ENCODE peak calls at places on chromosomes 7 and 10, in nine cellular contexts. One of them, this sample, is unnamed.

GRCh38 chr10:106711313-106711906 is 453.1 kb downstream of the SORCS1 start:
- DNase-seq in neural progenitor cell: peak; percentile 41
- DNase-seq in HCT116: peak; percentile 6
- DNase-seq in hepatocyte: peak; percentile 65
- DNase-seq in SK-N-SH: peak; percentile 46
- DNase-seq in OCI-LY7: peak; percentile 49
- DNase-seq in GM23338: peak; percentile 82
- DNase-seq in PC-3: peak; percentile 42
- DNase-seq in MM.1S: peak; percentile 34
- DNase-seq in this sample: peak; percentile 28

GRCh38 chr10:129605986-129606518 is 139.0 kb downstream of the MGMT start:
- DNase-seq in neural progenitor cell: no peak
- DNase-seq in HCT116: no peak
- DNase-seq in hepatocyte: no peak
- DNase-seq in SK-N-SH: no peak
- DNase-seq in OCI-LY7: no peak
- DNase-seq in GM23338: no peak
- DNase-seq in PC-3: no peak
- DNase-seq in MM.1S: no peak
- DNase-seq in this sample: no peak

GRCh38 chr10:3046941-3047621 is 20.3 kb upstream of the PFKP start:
- DNase-seq in neural progenitor cell: peak; percentile 25
- DNase-seq in HCT116: no peak
- DNase-seq in hepatocyte: no peak
- DNase-seq in SK-N-SH: no peak
- DNase-seq in OCI-LY7: no peak
- DNase-seq in GM23338: no peak
- DNase-seq in PC-3: no peak
- DNase-seq in MM.1S: no peak
- DNase-seq in this sample: no peak

GRCh38 chr7:31111109-31111451 is 59.0 kb downstream of the ADCYAP1R1 start:
- DNase-seq in neural progenitor cell: no peak
- DNase-seq in HCT116: no peak
- DNase-seq in hepatocyte: no peak
- DNase-seq in SK-N-SH: no peak
- DNase-seq in OCI-LY7: no peak
- DNase-seq in GM23338: no peak
- DNase-seq in PC-3: no peak
- DNase-seq in MM.1S: no peak
- DNase-seq in this sample: no peak

GRCh38 chr10:6763417-6763816 is 183.3 kb upstream of the PRKCQ start:
- DNase-seq in neural progenitor cell: no peak
- DNase-seq in HCT116: no peak
- DNase-seq in hepatocyte: no peak
- DNase-seq in SK-N-SH: no peak
- DNase-seq in OCI-LY7: no peak
- DNase-seq in GM23338: peak; percentile 48
- DNase-seq in PC-3: no peak
- DNase-seq in MM.1S: no peak
- DNase-seq in this sample: no peak

GRCh38 chr10:106189254-106189653 is 975.3 kb downstream of the SORCS1 start:
- DNase-seq in neural progenitor cell: peak; percentile 66
- DNase-seq in HCT116: no peak
- DNase-seq in hepatocyte: peak; percentile 64
- DNase-seq in SK-N-SH: peak; percentile 20
- DNase-seq in OCI-LY7: peak; percentile 32
- DNase-seq in GM23338: peak; percentile 87
- DNase-seq in PC-3: peak; percentile 62
- DNase-seq in MM.1S: peak; percentile 42
- DNase-seq in this sample: peak; percentile 50

GRCh38 chr7:143380264-143380645 is 890 bp upstream of the ZYX start:
- DNase-seq in neural progenitor cell: peak; percentile 92
- DNase-seq in HCT116: peak; percentile 61
- DNase-seq in hepatocyte: peak; percentile 93
- DNase-seq in SK-N-SH: peak; percentile 90
- DNase-seq in OCI-LY7: peak; percentile 79
- DNase-seq in GM23338: peak; percentile 92
- DNase-seq in PC-3: peak; percentile 79
- DNase-seq in MM.1S: peak; percentile 91
- DNase-seq in this sample: peak; percentile 90

GRCh38 chr10:73439605-73440298 is 6.4 kb upstream of the MSS51 start:
- DNase-seq in neural progenitor cell: no peak
- DNase-seq in HCT116: no peak
- DNase-seq in hepatocyte: no peak
- DNase-seq in SK-N-SH: no peak
- DNase-seq in OCI-LY7: no peak
- DNase-seq in GM23338: no peak
- DNase-seq in PC-3: peak; percentile 84
- DNase-seq in MM.1S: no peak
- DNase-seq in this sample: peak; percentile 90

DNA sequence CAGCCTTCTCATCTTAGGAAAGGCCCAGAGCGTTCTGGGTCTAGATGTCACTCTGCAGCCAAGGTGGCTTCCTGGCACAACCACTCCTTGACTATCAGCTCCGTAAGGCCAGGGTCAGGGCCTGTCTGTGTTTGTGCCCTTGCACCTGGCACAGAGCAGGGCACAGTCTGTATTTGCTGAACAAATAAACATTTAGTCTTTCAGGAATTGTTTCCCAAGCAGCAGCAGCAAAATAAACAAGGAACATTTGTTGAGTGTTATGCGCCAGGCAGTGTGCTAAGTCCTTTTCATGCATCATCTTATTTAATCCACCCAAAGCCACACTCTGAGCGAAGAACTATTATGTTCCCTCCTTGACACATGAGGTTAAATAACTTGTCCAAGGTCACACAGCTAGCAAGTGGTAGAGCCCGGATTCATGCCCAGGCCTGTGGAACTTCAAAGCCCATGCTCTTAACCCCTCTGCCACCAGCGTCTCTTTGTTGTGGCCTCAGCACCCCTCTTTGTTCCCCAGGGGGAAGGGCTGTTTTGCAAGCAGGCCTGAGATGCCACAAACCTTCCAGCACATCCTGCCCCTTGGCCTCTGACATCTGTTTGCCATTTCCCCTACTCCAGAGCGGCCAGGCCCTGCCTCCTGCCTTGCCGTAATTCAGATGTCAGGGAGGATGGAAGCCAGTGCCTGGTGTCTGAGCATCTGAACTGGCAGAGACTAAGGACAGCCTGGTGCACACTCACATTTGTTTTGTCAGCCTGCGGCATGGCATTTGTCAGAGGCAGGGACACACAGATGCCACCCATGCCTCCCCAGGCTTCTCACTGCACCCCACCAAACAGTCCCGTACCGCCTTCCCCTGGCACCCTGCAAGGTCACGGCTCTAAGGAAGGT is 325.8 kb upstream of the ZMIZ1 start:
- DNase-seq in neural progenitor cell: no peak
- DNase-seq in HCT116: no peak
- DNase-seq in hepatocyte: no peak
- DNase-seq in SK-N-SH: peak; percentile 84
- DNase-seq in OCI-LY7: peak; percentile 55
- DNase-seq in GM23338: no peak
- DNase-seq in PC-3: no peak
- DNase-seq in MM.1S: no peak
- DNase-seq in this sample: no peak
- TF ChIP-seq EZH2phosphoT487 in neural progenitor cell: no peak
- TF ChIP-seq EZH2phosphoT487 in HCT116: no peak
- TF ChIP-seq EZH2phosphoT487 in hepatocyte: no peak
- TF ChIP-seq EZH2phosphoT487 in SK-N-SH: no peak
- TF ChIP-seq EZH2phosphoT487 in OCI-LY7: no peak
- TF ChIP-seq EZH2phosphoT487 in GM23338: no peak
- TF ChIP-seq EZH2phosphoT487 in PC-3: no peak
- TF ChIP-seq EZH2phosphoT487 in MM.1S: no peak
- TF ChIP-seq EZH2phosphoT487 in this sample: no peak

GRCh38 chr10:113022265-113022664 is 72.2 kb downstream of the TCF7L2 start:
- DNase-seq in neural progenitor cell: no peak
- DNase-seq in HCT116: no peak
- DNase-seq in hepatocyte: no peak
- DNase-seq in SK-N-SH: no peak
- DNase-seq in OCI-LY7: no peak
- DNase-seq in GM23338: no peak
- DNase-seq in PC-3: no peak
- DNase-seq in MM.1S: no peak
- DNase-seq in this sample: no peak

GRCh38 chr10:113021268-113022028 is 71.4 kb downstream of the TCF7L2 start:
- DNase-seq in neural progenitor cell: no peak
- DNase-seq in HCT116: no peak
- DNase-seq in hepatocyte: no peak
- DNase-seq in SK-N-SH: no peak
- DNase-seq in OCI-LY7: no peak
- DNase-seq in GM23338: no peak
- DNase-seq in PC-3: no peak
- DNase-seq in MM.1S: no peak
- DNase-seq in this sample: no peak

GRCh38 chr10:113020425-113020753 is 70.3 kb downstream of the TCF7L2 start:
- DNase-seq in neural progenitor cell: no peak
- DNase-seq in HCT116: no peak
- DNase-seq in hepatocyte: no peak
- DNase-seq in SK-N-SH: no peak
- DNase-seq in OCI-LY7: no peak
- DNase-seq in GM23338: no peak
- DNase-seq in PC-3: no peak
- DNase-seq in MM.1S: no peak
- DNase-seq in this sample: no peak

GRCh38 chr10:113019692-113020424 is 69.8 kb downstream of the TCF7L2 start:
- DNase-seq in neural progenitor cell: peak; percentile 85
- DNase-seq in HCT116: no peak
- DNase-seq in hepatocyte: peak; percentile 60
- DNase-seq in SK-N-SH: no peak
- DNase-seq in OCI-LY7: no peak
- DNase-seq in GM23338: no peak
- DNase-seq in PC-3: no peak
- DNase-seq in MM.1S: no peak
- DNase-seq in this sample: no peak

GRCh38 chr10:113020838-113021237 is 70.8 kb downstream of the TCF7L2 start:
- DNase-seq in neural progenitor cell: no peak
- DNase-seq in HCT116: no peak
- DNase-seq in hepatocyte: no peak
- DNase-seq in SK-N-SH: no peak
- DNase-seq in OCI-LY7: no peak
- DNase-seq in GM23338: no peak
- DNase-seq in PC-3: no peak
- DNase-seq in MM.1S: no peak
- DNase-seq in this sample: peak; percentile 33
- H3K27ac ChIP-seq in neural progenitor cell: no peak overlapping the region
- H3K27ac ChIP-seq in HCT116: no peak overlapping the region
- H3K27ac ChIP-seq in hepatocyte: peak overlapping the region; percentile 82
- H3K27ac ChIP-seq in SK-N-SH: no peak overlapping the region
- H3K27ac ChIP-seq in OCI-LY7: no peak overlapping the region
- H3K27ac ChIP-seq in GM23338: no peak overlapping the region
- H3K27ac ChIP-seq in PC-3: no peak overlapping the region
- H3K27ac ChIP-seq in MM.1S: no peak overlapping the region
- H3K27ac ChIP-seq in this sample: no peak overlapping the region

GRCh38 chr10:104034401-104035053 is 51.2 kb downstream of the COL17A1 start:
- DNase-seq in neural progenitor cell: no peak
- DNase-seq in HCT116: no peak
- DNase-seq in hepatocyte: no peak
- DNase-seq in SK-N-SH: no peak
- DNase-seq in OCI-LY7: no peak
- DNase-seq in GM23338: no peak
- DNase-seq in PC-3: no peak
- DNase-seq in MM.1S: no peak
- DNase-seq in this sample: no peak

GRCh38 chr10:104036518-104037260 is 49.0 kb downstream of the COL17A1 start:
- DNase-seq in neural progenitor cell: no peak
- DNase-seq in HCT116: no peak
- DNase-seq in hepatocyte: no peak
- DNase-seq in SK-N-SH: no peak
- DNase-seq in OCI-LY7: no peak
- DNase-seq in GM23338: no peak
- DNase-seq in PC-3: no peak
- DNase-seq in MM.1S: no peak
- DNase-seq in this sample: no peak

GRCh38 chr10:104033966-104034365 is 51.7 kb downstream of the COL17A1 start:
- DNase-seq in neural progenitor cell: no peak
- DNase-seq in HCT116: no peak
- DNase-seq in hepatocyte: no peak
- DNase-seq in SK-N-SH: no peak
- DNase-seq in OCI-LY7: no peak
- DNase-seq in GM23338: no peak
- DNase-seq in PC-3: no peak
- DNase-seq in MM.1S: no peak
- DNase-seq in this sample: no peak

GRCh38 chr10:104035817-104036384 is 49.8 kb downstream of the COL17A1 start:
- DNase-seq in neural progenitor cell: no peak
- DNase-seq in HCT116: no peak
- DNase-seq in hepatocyte: no peak
- DNase-seq in SK-N-SH: no peak
- DNase-seq in OCI-LY7: no peak
- DNase-seq in GM23338: no peak
- DNase-seq in PC-3: no peak
- DNase-seq in MM.1S: no peak
- DNase-seq in this sample: no peak

GRCh38 chr10:104035107-104035816 is 50.4 kb downstream of the COL17A1 start:
- DNase-seq in neural progenitor cell: no peak
- DNase-seq in HCT116: no peak
- DNase-seq in hepatocyte: no peak
- DNase-seq in SK-N-SH: no peak
- DNase-seq in OCI-LY7: no peak
- DNase-seq in GM23338: no peak
- DNase-seq in PC-3: no peak
- DNase-seq in MM.1S: no peak
- DNase-seq in this sample: no peak
- H3K36me3 ChIP-seq in neural progenitor cell: no peaks in the 10 kb centered on the region
- H3K36me3 ChIP-seq in HCT116: peaks cover 6% of the 10 kb centered on the region
- H3K36me3 ChIP-seq in hepatocyte: peaks cover 4% of the 10 kb centered on the region
- H3K36me3 ChIP-seq in SK-N-SH: peaks cover 12% of the 10 kb centered on the region
- H3K36me3 ChIP-seq in OCI-LY7: no peaks in the 10 kb centered on the region
- H3K36me3 ChIP-seq in GM23338: no peaks in the 10 kb centered on the region
- H3K36me3 ChIP-seq in PC-3: no peaks in the 10 kb centered on the region
- H3K36me3 ChIP-seq in MM.1S: no peaks in the 10 kb centered on the region
- H3K36me3 ChIP-seq in this sample: peaks cover 4% of the 10 kb centered on the region

DNA sequence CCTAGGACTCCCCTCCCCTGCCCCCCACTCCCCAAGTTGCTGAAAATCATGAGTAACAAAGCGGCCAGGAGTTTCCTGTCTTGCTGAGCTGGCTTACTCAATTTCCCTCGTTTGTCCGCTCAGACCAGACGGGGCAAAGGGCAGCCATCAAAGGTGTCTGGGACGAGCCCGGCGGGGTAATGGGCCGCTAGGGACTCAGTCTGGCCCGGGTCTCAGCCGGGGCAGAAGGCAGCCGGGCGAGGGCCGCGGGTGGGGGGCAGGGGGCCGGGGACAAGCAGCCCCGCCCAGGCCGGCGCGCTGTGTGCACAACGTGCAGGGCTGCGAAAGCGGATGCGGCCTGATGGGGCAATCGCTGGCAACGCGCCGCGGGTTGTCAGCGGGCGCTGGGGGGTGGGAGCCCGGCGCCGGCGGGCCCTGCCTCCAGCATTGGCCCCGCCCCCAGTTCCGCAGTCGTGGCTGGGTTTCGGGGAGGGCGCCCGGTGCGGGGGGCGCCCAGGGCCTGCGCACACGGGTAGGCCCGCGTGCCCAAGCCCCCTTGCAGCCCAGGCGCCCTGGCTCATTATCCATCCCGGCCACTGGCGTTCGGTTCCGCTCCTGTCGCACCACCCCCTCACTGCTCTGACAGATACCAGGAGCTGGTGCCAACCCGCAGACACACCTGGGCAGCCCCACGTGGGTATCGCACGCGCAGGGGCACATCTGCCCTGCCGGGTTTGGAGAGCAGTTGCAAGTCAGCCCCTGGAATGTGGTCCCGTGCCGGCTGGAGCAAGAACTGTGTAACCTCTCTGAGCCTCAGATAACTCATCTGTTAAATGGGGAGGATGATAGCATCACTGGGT is 35.1 kb downstream of the DNAJB12 start:
- DNase-seq in neural progenitor cell: peak; percentile 85
- DNase-seq in HCT116: peak; percentile 75
- DNase-seq in hepatocyte: peak; percentile 97
- DNase-seq in SK-N-SH: peak; percentile 91
- DNase-seq in OCI-LY7: peak; percentile 95
- DNase-seq in GM23338: peak; percentile 90
- DNase-seq in PC-3: peak; percentile 86
- DNase-seq in MM.1S: peak; percentile 93
- DNase-seq in this sample: peak; percentile 96
- TF ChIP-seq EZH2phosphoT487 in neural progenitor cell: no peak
- TF ChIP-seq EZH2phosphoT487 in HCT116: no peak
- TF ChIP-seq EZH2phosphoT487 in hepatocyte: no peak
- TF ChIP-seq EZH2phosphoT487 in SK-N-SH: no peak
- TF ChIP-seq EZH2phosphoT487 in OCI-LY7: no peak
- TF ChIP-seq EZH2phosphoT487 in GM23338: no peak
- TF ChIP-seq EZH2phosphoT487 in PC-3: peak; percentile 82
- TF ChIP-seq EZH2phosphoT487 in MM.1S: no peak
- TF ChIP-seq EZH2phosphoT487 in this sample: no peak